ENCODE peak calls at places on chromosomes 2 and 18, in seven cellular contexts. O is HepG2, H is HL-60, F is spleen, I is Panc1, V is HCT116, R is GM23338. U is an unnamed sample.
A peak's percentile ranks its signal among the peaks of the same experiment; 100 is the strongest.

GRCh38 chr2:114108819-114109416 is 219.0 kb downstream of the ACTR3 start:
- DNase-seq in H (no peak), F (no peak), O (no peak), R (peak; percentile 33), V (no peak), I (no peak), U (no peak)

GRCh38 chr2:142984657-142985056 is 107.2 kb downstream of the KYNU start:
- DNase-seq in I (no peak), O (no peak), H (no peak), R (no peak), V (no peak), F (no peak), U (no peak)

GRCh38 chr2:226683196-226683595 is 116.4 kb downstream of the IRS1 start:
- DNase-seq in R (no peak), I (no peak), F (no peak), H (no peak), V (no peak), O (no peak), U (no peak)

GRCh38 chr2:160194946-160195345 is 5.1 kb downstream of the ITGB6 start:
- DNase-seq in R (no peak), F (no peak), I (no peak), V (no peak), O (no peak), H (no peak), U (no peak)

GRCh38 chr2:227456772-227457171 is 15.2 kb upstream of the AGFG1 start:
- DNase-seq in O (no peak), I (no peak), H (no peak), F (no peak), V (no peak), R (no peak), U (no peak)

GRCh38 chr2:66496680-66497420 is 61.9 kb downstream of the MEIS1 start:
- DNase-seq in V (no peak), F (no peak), R (no peak), O (no peak), I (no peak), H (no peak), U (no peak)

GRCh38 chr2:218569661-218570500 is 1.2 kb downstream of the CNOT9 start:
- DNase-seq in R (peak; percentile 18), F (no peak), I (no peak), V (no peak), O (peak; percentile 34), H (no peak), U (no peak)

GRCh38 chr2:44652701-44653100 is 288.8 kb upstream of the SIX3 start:
- DNase-seq in R (peak; percentile 34), V (no peak), F (no peak), I (no peak), H (no peak), O (no peak), U (no peak)

GRCh38 chr2:191436368-191437055 is 191.3 kb downstream of the MYO1B start:
- DNase-seq in F (no peak), R (no peak), I (no peak), V (no peak), O (peak; percentile 68), H (peak; percentile 14), U (no peak)

GRCh38 chr18:12659904-12660605 is 2.1 kb upstream of the SPIRE1 start:
- DNase-seq in F (no peak), V (peak; percentile 48), R (peak; percentile 74), O (peak; percentile 47), I (no peak), H (peak; percentile 42), U (no peak)

GRCh38 chr2:62506421-62506750 is 391 bp upstream of the TMEM17 start:
- DNase-seq in H (no peak), F (no peak), O (no peak), R (no peak), V (no peak), I (peak; percentile 36), U (no peak)

GRCh38 chr2:128784626-128785306 is 466.1 kb upstream of the HS6ST1 start:
- DNase-seq in I (no peak), O (no peak), V (no peak), F (peak; percentile 47), H (no peak), R (no peak), U (no peak)

GRCh38 chr2:202215179-202215578 is 23.2 kb downstream of the SUMO1 start:
- DNase-seq in V (no peak), I (no peak), F (no peak), R (no peak), O (no peak), H (no peak), U (no peak)

GRCh38 chr18:49514577-49514976 is 27.5 kb upstream of the C18orf32 start:
- DNase-seq in V (no peak), I (no peak), R (no peak), H (no peak), O (peak; percentile 45), F (no peak), U (no peak)

GRCh38 chr18:37729715-37730114 is 164.1 kb upstream of the CELF4 start:
- DNase-seq in H (no peak), O (no peak), I (no peak), R (no peak), V (no peak), F (no peak), U (no peak)

GRCh38 chr2:46780411-46780800 is 135.2 kb downstream of the MCFD2 start:
- DNase-seq in H (no peak), R (no peak), I (no peak), O (no peak), F (no peak), V (no peak), U (peak; percentile 81)
- H3K27ac ChIP-seq in H (no peak overlapping the region), R (no peak overlapping the region), I (no peak overlapping the region), O (no peak overlapping the region), F (peak overlapping the region; percentile 27), V (peak overlapping the region; percentile 22), U (peak overlapping the region; percentile 90)

DNA sequence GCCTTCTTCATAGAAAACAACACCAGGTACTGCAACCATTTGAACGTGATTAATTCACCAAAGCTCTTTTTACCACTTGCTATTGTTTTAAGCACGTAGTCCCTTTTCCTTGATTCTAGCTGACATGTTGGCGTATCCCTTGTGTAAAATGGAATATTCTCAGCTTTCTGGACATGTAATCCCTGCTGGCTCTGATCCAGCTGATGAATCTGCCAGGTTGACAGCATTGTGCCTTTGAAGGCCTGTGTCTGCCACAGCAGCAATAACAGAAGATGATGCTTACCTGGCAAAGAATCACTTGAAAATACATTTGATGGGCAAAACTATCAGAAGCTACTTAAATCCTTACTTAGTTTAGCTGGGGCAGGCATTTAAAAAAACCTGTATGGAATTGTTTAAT is 81.0 kb upstream of the CCDC150 start:
- DNase-seq in O (no peak), V (no peak), R (no peak), I (no peak), H (no peak), F (no peak), U (no peak)
- TF ChIP-seq POLR2AphosphoS5 in O (no peak), V (no peak), R (no peak), I (no peak), H (no peak), F (no peak), U (no peak)

GRCh38 chr2:232483296-232483922 is 4.2 kb downstream of the ECEL1 start:
- DNase-seq in R (no peak), I (no peak), H (no peak), F (peak; percentile 57), O (no peak), V (no peak), U (peak; percentile 47)
- H3K27me3 ChIP-seq in R (peaks cover 50% of the 10 kb centered on the region), I (no peaks in the 10 kb centered on the region), H (peaks cover 36% of the 10 kb centered on the region), F (peaks cover 25% of the 10 kb centered on the region), O (peaks cover 88% of the 10 kb centered on the region), V (no peaks in the 10 kb centered on the region), U (no peaks in the 10 kb centered on the region)

DNA sequence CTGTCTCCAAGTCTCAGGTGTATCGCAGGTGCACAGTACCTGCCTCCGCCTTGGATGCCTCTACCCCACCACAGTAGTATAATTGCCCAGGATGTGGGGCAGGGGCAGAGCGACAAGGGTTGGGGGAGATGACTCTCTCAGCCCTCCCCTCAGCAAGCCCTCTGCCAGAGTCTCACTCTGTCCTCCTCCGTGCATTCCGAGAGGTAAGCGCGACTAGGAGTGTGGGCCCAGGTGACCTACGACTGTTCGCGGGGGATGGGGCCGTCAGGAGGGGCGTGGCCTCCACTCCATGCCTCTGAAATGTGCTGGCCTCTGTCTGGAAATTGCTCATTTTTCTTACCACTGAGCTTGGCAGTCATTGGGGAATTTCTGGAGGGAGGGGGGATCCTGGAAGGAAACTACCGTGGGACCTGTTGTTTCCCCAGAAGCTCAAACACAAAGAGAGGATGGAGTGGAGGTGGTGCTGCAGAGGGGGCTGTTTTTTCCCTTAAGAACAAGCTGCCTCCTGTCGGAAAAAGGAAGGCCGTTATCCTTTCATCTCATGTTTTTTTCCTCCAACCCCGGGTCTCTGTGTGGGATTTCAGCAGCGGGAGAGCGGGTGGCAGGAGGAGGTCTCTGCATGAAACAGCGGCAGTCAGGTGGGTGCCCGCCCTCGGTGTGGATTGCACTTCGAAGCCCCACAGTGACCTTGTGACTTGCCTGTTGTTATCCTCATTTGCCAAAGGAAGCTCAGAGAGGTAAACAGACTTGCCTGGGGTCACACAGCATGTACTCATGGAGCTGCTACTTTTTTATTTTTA is 13.0 kb upstream of the RALB start:
- DNase-seq in R (peak; percentile 71), F (peak; percentile 56), H (no peak), O (peak; percentile 37), I (no peak), V (no peak), U (peak; percentile 42)
- H3K27ac ChIP-seq in R (no peak overlapping the region), F (peak overlapping the region; percentile 32), H (no peak overlapping the region), O (peak overlapping the region; percentile 4), I (no peak overlapping the region), V (peak overlapping the region; percentile 69), U (peak overlapping the region; percentile 76)

GRCh38 chr18:78196280-78196679 is 783.3 kb upstream of the SALL3 start:
- DNase-seq in F (no peak), R (no peak), I (no peak), V (no peak), O (no peak), H (no peak), U (no peak)
- TF ChIP-seq POLR2AphosphoS5 in F (no peak), R (no peak), I (no peak), V (no peak), O (no peak), H (no peak), U (no peak)

GRCh38 chr2:240045098-240045497 is 8.2 kb downstream of the OR6B3 start:
- DNase-seq in F (no peak), H (no peak), I (no peak), V (no peak), R (no peak), O (no peak), U (no peak)
- H3K27me3 ChIP-seq in F (peaks cover 2% of the 10 kb centered on the region), H (peaks cover 8% of the 10 kb centered on the region), I (peaks cover 19% of the 10 kb centered on the region), V (peaks cover 48% of the 10 kb centered on the region), R (no peaks in the 10 kb centered on the region), O (peaks cover 71% of the 10 kb centered on the region), U (no peaks in the 10 kb centered on the region)

GRCh38 chr2:46347649-46348280 is 50.6 kb downstream of the EPAS1 start:
- DNase-seq in H (no peak), V (no peak), F (no peak), R (no peak), I (no peak), O (no peak), U (no peak)

GRCh38 chr2:46350030-46350699 is 53.0 kb downstream of the EPAS1 start:
- DNase-seq in O (no peak), F (no peak), R (no peak), H (no peak), I (no peak), V (no peak), U (no peak)

GRCh38 chr2:46351388-46352141 is 54.4 kb downstream of the EPAS1 start:
- DNase-seq in V (no peak), I (no peak), O (no peak), H (no peak), R (peak; percentile 18), F (peak; percentile 91), U (no peak)

GRCh38 chr2:46346719-46347118 is 49.5 kb downstream of the EPAS1 start:
- DNase-seq in I (no peak), F (no peak), R (no peak), H (no peak), V (no peak), O (no peak), U (no peak)

GRCh38 chr2:46349115-46349547 is 51.9 kb downstream of the EPAS1 start:
- DNase-seq in R (no peak), H (no peak), F (no peak), O (peak; percentile 37), I (no peak), V (no peak), U (no peak)
- H3K27ac ChIP-seq in R (no peak overlapping the region), H (no peak overlapping the region), F (peak overlapping the region; percentile 86), O (no peak overlapping the region), I (no peak overlapping the region), V (no peak overlapping the region), U (peak overlapping the region; percentile 3)

U was measured in breast epithelium.